ENCODE peak calls at places on chromosomes 5 and 9, in six cellular contexts. K, W, X, C, Q and E are unnamed samples.

GRCh38 chr9:133035669-133036068 is 4.9 kb downstream of the GTF3C5 start:
- DNase-seq in C (no peak), X (no peak), W (no peak), K (no peak), Q (no peak), E (no peak)

GRCh38 chr5:90366972-90367371 is 42.6 kb downstream of the CETN3 start:
- DNase-seq in W (no peak), X (no peak), C (no peak), Q (no peak), K (no peak), E (no peak)

GRCh38 chr5:73797142-73797530 is 171.1 kb downstream of the ARHGEF28 start:
- DNase-seq in Q (no peak), W (peak), K (no peak), X (no peak), C (no peak), E (no peak)

GRCh38 chr5:58759745-58760144 is 176.9 kb downstream of the RAB3C start:
- DNase-seq in X (no peak), K (no peak), C (no peak), Q (no peak), W (no peak), E (no peak)

GRCh38 chr5:7781899-7782298 is 69.0 kb downstream of the CFAP90 start:
- DNase-seq in C (no peak), K (no peak), W (no peak), Q (no peak), X (no peak), E (no peak)

GRCh38 chr9:89454498-89455355 is 43.2 kb downstream of the SEMA4D start:
- DNase-seq in C (no peak), Q (no peak), K (no peak), W (no peak), X (no peak), E (peak)

GRCh38 chr9:129446828-129447550 is 173.9 kb downstream of the C9orf50 start:
- DNase-seq in W (no peak), X (no peak), K (no peak), C (no peak), Q (no peak), E (no peak)

GRCh38 chr5:373710-374602 is 52.4 kb downstream of the AHRR start:
- DNase-seq in X (peak), W (peak), Q (peak), C (peak), K (no peak), E (peak)

GRCh38 chr9:119420263-119420662 is 51.0 kb upstream of the BRINP1 start:
- DNase-seq in K (no peak), C (no peak), Q (no peak), W (no peak), X (no peak), E (no peak)

GRCh38 chr5:135478938-135479337 is 26.8 kb upstream of the TIFAB start:
- DNase-seq in K (no peak), Q (no peak), W (no peak), X (no peak), C (no peak), E (no peak)

GRCh38 chr9:7103382-7104170 is 345.8 kb downstream of the KDM4C start:
- DNase-seq in W (no peak), C (no peak), K (no peak), Q (no peak), X (no peak), E (no peak)

GRCh38 chr9:121889990-121890563 is 203.0 kb downstream of the TTLL11 start:
- DNase-seq in Q (no peak), C (no peak), W (peak), K (no peak), X (no peak), E (no peak)

GRCh38 chr9:95073042-95073607 is 244.4 kb downstream of the FANCC start:
- DNase-seq in C (no peak), Q (no peak), K (no peak), W (peak), X (no peak), E (no peak)